ENCODE peak calls at places on chromosomes 12 and 14, in seven cellular contexts. E is NCI-H1105, R is colonic mucosa, A is epithelial cell of proximal tubule, M is non-pigmented ciliary epithelial cell, Q is mucosa of gallbladder, J is NCI-H774. Z is an unnamed sample.

GRCh38 chr14:75518625-75519024 is 3.6 kb upstream of the BATF start:
- DNase-seq in E (no peak), R (no peak), A (no peak), M (no peak), Q (no peak), J (no peak), Z (no peak)

GRCh38 chr12:109722022-109722752 is 8.6 kb downstream of the FAM222A start:
- DNase-seq in E (no peak), R (no peak), A (no peak), M (no peak), Q (no peak), J (no peak), Z (no peak)

GRCh38 chr12:13093850-13094225 is 9.6 kb downstream of the GSG1 start:
- DNase-seq in E (no peak), R (no peak), A (no peak), M (no peak), Q (no peak), J (no peak), Z (no peak)

GRCh38 chr12:10873374-10873773 is 10.7 kb downstream of the PRH1 start:
- DNase-seq in E (no peak), R (no peak), A (no peak), M (no peak), Q (no peak), J (no peak), Z (no peak)

GRCh38 chr12:84276215-84276614 is 636.4 kb downstream of the SLC6A15 start:
- DNase-seq in E (no peak), R (no peak), A (no peak), M (no peak), Q (no peak), J (no peak), Z (no peak)

GRCh38 chr12:47139010-47139681 is 59.4 kb upstream of the AMIGO2 start:
- DNase-seq in E (no peak), R (no peak), A (no peak), M (no peak), Q (no peak), J (no peak), Z (no peak)

GRCh38 chr14:40623641-40624040 is 983.0 kb upstream of the LRFN5 start:
- DNase-seq in E (peak), R (no peak), A (no peak), M (no peak), Q (no peak), J (no peak), Z (no peak)

GRCh38 chr12:25249951-25250738 is 584 bp downstream of the KRAS start:
- DNase-seq in E (peak), R (peak), A (no peak), M (no peak), Q (peak), J (peak), Z (no peak)

GRCh38 chr12:111788178-111788654 is 21.5 kb downstream of the ALDH2 start:
- DNase-seq in E (no peak), R (no peak), A (no peak), M (no peak), Q (peak), J (no peak), Z (no peak)

GRCh38 chr12:104737682-104738370 is 220.3 kb downstream of the SLC41A2 start:
- DNase-seq in E (no peak), R (no peak), A (no peak), M (no peak), Q (no peak), J (no peak), Z (no peak)

GRCh38 chr14:101980700-101981099 is 16.3 kb downstream of the DYNC1H1 start:
- DNase-seq in E (no peak), R (no peak), A (peak), M (peak), Q (peak), J (no peak), Z (peak)

GRCh38 chr12:23217158-23217557 is 592.2 kb downstream of the ETNK1 start:
- DNase-seq in E (no peak), R (no peak), A (no peak), M (no peak), Q (no peak), J (no peak), Z (no peak)

GRCh38 chr12:42483534-42483857 is 106.0 kb downstream of the PRICKLE1 start:
- DNase-seq in E (no peak), R (no peak), A (no peak), M (no peak), Q (no peak), J (no peak), Z (no peak)

GRCh38 chr14:58465425-58465824 is 37.9 kb downstream of the KIAA0586 start:
- DNase-seq in E (no peak), R (no peak), A (no peak), M (peak), Q (no peak), J (peak), Z (no peak)

GRCh38 chr12:66503746-66504145 is 175.1 kb downstream of the GRIP1 start:
- DNase-seq in E (no peak), R (no peak), A (no peak), M (no peak), Q (no peak), J (no peak), Z (no peak)

GRCh38 chr14:99058542-99058941 is 213.5 kb downstream of the BCL11B start:
- DNase-seq in E (no peak), R (no peak), A (no peak), M (no peak), Q (no peak), J (no peak), Z (no peak)

Z was measured in thoracic aorta.